ENCODE peak calls at places on chromosomes 7 and 10, in five cellular contexts. R is astrocyte, I is NCI-H345, D is NCI-H774, M is left ventricle myocardium superior. C is an unnamed sample.

GRCh38 chr7:88758355-88759215 is 915 bp upstream of the ZNF804B start:
- DNase-seq in R (peak), I (peak), D (no peak), M (peak), C (no peak)

GRCh38 chr10:69403519-69403918 is 13.2 kb downstream of the TACR2 start:
- DNase-seq in R (peak), I (no peak), D (no peak), M (no peak), C (peak)

GRCh38 chr10:3067859-3068179 is 471 bp downstream of the PFKP start:
- DNase-seq in R (no peak), I (no peak), D (no peak), M (no peak), C (no peak)

GRCh38 chr10:131812736-131813604 is 87.8 kb upstream of the PPP2R2D start:
- DNase-seq in R (no peak), I (no peak), D (no peak), M (no peak), C (no peak)

GRCh38 chr10:89029201-89029600 is 38.6 kb downstream of the FAS start:
- DNase-seq in R (no peak), I (no peak), D (no peak), M (no peak), C (peak)

GRCh38 chr7:81833401-81833800 is 63.6 kb upstream of the HGF start:
- DNase-seq in R (peak), I (no peak), D (no peak), M (no peak), C (peak)

GRCh38 chr7:49010717-49011116 is 86.4 kb downstream of the CDC14C start:
- DNase-seq in R (no peak), I (no peak), D (no peak), M (no peak), C (no peak)

GRCh38 chr10:88409236-88409635 is 173.9 kb downstream of the RNLS start:
- DNase-seq in R (peak), I (no peak), D (no peak), M (no peak), C (peak)

GRCh38 chr7:149415391-149416068 is 45.3 kb downstream of the ZNF777 start:
- DNase-seq in R (peak), I (no peak), D (no peak), M (no peak), C (peak)

GRCh38 chr10:9635691-9636090 is 1382.0 kb upstream of the CELF2 start:
- DNase-seq in R (peak), I (no peak), D (no peak), M (no peak), C (peak)

GRCh38 chr7:101542527-101543241 is 86.4 kb downstream of the MYL10 start:
- DNase-seq in R (no peak), I (peak), D (peak), M (peak), C (peak)

GRCh38 chr7:16397497-16398210 is 23.7 kb downstream of the CRPPA start:
- DNase-seq in R (no peak), I (no peak), D (no peak), M (no peak), C (peak)

GRCh38 chr10:127150136-127150535 is 46.3 kb downstream of the INSYN2A start:
- DNase-seq in R (peak), I (no peak), D (no peak), M (no peak), C (peak)

GRCh38 chr7:85426487-85426960 is 239.7 kb upstream of the SEMA3D start:
- DNase-seq in R (peak), I (no peak), D (no peak), M (no peak), C (peak)

GRCh38 chr7:148385009-148385682 is 205.4 kb upstream of the C7orf33 start:
- DNase-seq in R (no peak), I (no peak), D (no peak), M (no peak), C (no peak)

GRCh38 chr7:147894271-147894670 is 696.3 kb upstream of the C7orf33 start:
- DNase-seq in R (no peak), I (peak), D (no peak), M (no peak), C (no peak)

GRCh38 chr10:61640876-61641275 is 21.9 kb upstream of the CABCOCO1 start:
- DNase-seq in R (no peak), I (no peak), D (no peak), M (no peak), C (no peak)

GRCh38 chr7:148303295-148304013 is 287.1 kb upstream of the C7orf33 start:
- DNase-seq in R (peak), I (peak), D (no peak), M (peak), C (no peak)

GRCh38 chr7:127635659-127636285 is 16.2 kb upstream of the SND1 start:
- DNase-seq in R (no peak), I (no peak), D (no peak), M (no peak), C (no peak)

GRCh38 chr10:43039629-43040481 is 37.0 kb upstream of the RET start:
- DNase-seq in R (no peak), I (no peak), D (no peak), M (peak), C (no peak)

GRCh38 chr10:43453266-43453831 is 16.4 kb downstream of the ZNF487 start:
- DNase-seq in R (peak), I (no peak), D (no peak), M (no peak), C (no peak)